ENCODE peak calls at places on chromosomes 5 and 9, in nine cellular contexts. W is OCI-M1; R is activated naive CD8-positive, alpha-beta T cell treated with anti-CD3 and anti-CD28 coated beads, Interleukin-2, amount 50 U/mL, for 16 hours; D is stimulated activated CD4-positive, alpha-beta T cell treated with anti-CD3 and anti-CD28 coated beads, Interleukin-1b, Interleukin-23, amount 100 ng/mL, for 1 hour; Z is ecto neural progenitor cell; N is Right ventricle myocardium superior; S is T1000; C is OCI-LY7; J is GM19239. P is an unnamed sample.

GRCh38 chr5:147858520-147858919 is 20.0 kb upstream of the SCGB3A2 start:
- DNase-seq in J (no peak), Z (no peak), R (no peak), W (no peak), D (no peak), C (no peak), N (no peak), S (no peak), P (no peak)

GRCh38 chr5:122300374-122300773 is 11.7 kb upstream of the SNCAIP start:
- DNase-seq in S (no peak), W (peak; percentile 26), D (no peak), R (no peak), J (no peak), Z (no peak), C (peak; percentile 9), N (no peak), P (no peak)

GRCh38 chr5:146753618-146754123 is 124.9 kb downstream of the PPP2R2B start:
- DNase-seq in J (no peak), W (no peak), C (no peak), Z (no peak), S (no peak), D (no peak), N (no peak), R (no peak), P (no peak)

GRCh38 chr9:134626576-134627416 is 14.8 kb upstream of the COL5A1 start:
- DNase-seq in D (no peak), W (no peak), R (no peak), Z (no peak), C (no peak), S (peak; percentile 35), N (no peak), J (no peak), P (peak; percentile 8)

GRCh38 chr5:169169786-169170185 is 131.2 kb downstream of the SLIT3 start:
- DNase-seq in S (no peak), W (no peak), Z (no peak), R (no peak), N (no peak), C (no peak), D (no peak), J (no peak), P (no peak)

GRCh38 chr5:180668835-180669596 is 19.6 kb upstream of the FLT4 start:
- DNase-seq in D (no peak), W (no peak), Z (peak; percentile 29), S (no peak), N (no peak), R (no peak), C (no peak), J (no peak), P (no peak)

GRCh38 chr9:27572566-27572917 is 739 bp downstream of the C9orf72 start:
- DNase-seq in C (peak; percentile 61), S (no peak), N (no peak), J (no peak), W (peak; percentile 69), Z (no peak), D (no peak), R (no peak), P (no peak)

GRCh38 chr9:92718086-92719001 is 46.3 kb downstream of the BICD2 start:
- DNase-seq in N (no peak), C (peak; percentile 57), R (no peak), W (no peak), S (no peak), J (no peak), D (no peak), Z (no peak), P (no peak)

GRCh38 chr5:78601622-78602314 is 46.8 kb downstream of the LHFPL2 start:
- DNase-seq in N (no peak), J (no peak), Z (no peak), R (no peak), C (no peak), D (no peak), S (no peak), W (no peak), P (no peak)

GRCh38 chr9:131677445-131678180 is 62.3 kb downstream of the RAPGEF1 start:
- DNase-seq in J (no peak), D (no peak), S (no peak), N (no peak), C (peak; percentile 92), R (no peak), W (no peak), Z (no peak), P (no peak)

GRCh38 chr5:35804201-35804653 is 52.5 kb upstream of the IL7R start:
- DNase-seq in W (no peak), C (peak; percentile 24), D (no peak), R (no peak), Z (no peak), N (no peak), J (no peak), S (no peak), P (no peak)

GRCh38 chr5:146724975-146725374 is 153.6 kb downstream of the PPP2R2B start:
- DNase-seq in C (no peak), Z (no peak), D (no peak), N (no peak), W (no peak), S (no peak), R (no peak), J (no peak), P (no peak)

GRCh38 chr9:22079873-22080341 is 70.8 kb upstream of the CDKN2B start:
- DNase-seq in Z (no peak), J (no peak), R (peak; percentile 35), S (no peak), D (peak; percentile 9), W (no peak), C (no peak), N (peak; percentile 51), P (peak; percentile 31)

GRCh38 chr9:81069923-81070322 is 619.4 kb downstream of the TLE1 start:
- DNase-seq in Z (no peak), C (no peak), J (no peak), N (no peak), S (no peak), D (no peak), W (no peak), R (no peak), P (no peak)

GRCh38 chr5:34686762-34687268 is 30.7 kb downstream of the RAI14 start:
- DNase-seq in J (no peak), C (no peak), D (no peak), N (peak; percentile 77), Z (no peak), S (no peak), W (peak; percentile 90), R (no peak), P (peak; percentile 89)

GRCh38 chr5:37111426-37112382 is 137.5 kb downstream of the CPLANE1 start:
- DNase-seq in D (no peak), J (peak; percentile 52), S (no peak), W (peak; percentile 92), R (no peak), C (no peak), N (no peak), Z (no peak), P (no peak)

GRCh38 chr5:77842247-77842646 is 66.1 kb upstream of the TBCA start:
- DNase-seq in W (no peak), Z (no peak), J (no peak), N (no peak), C (no peak), R (no peak), D (no peak), S (no peak), P (no peak)

GRCh38 chr5:71971862-71972261 is 135.4 kb upstream of the MAP1B start:
- DNase-seq in Z (no peak), C (no peak), R (no peak), S (no peak), N (no peak), J (no peak), W (no peak), D (no peak), P (no peak)

GRCh38 chr9:113247640-113248039 is 26.3 kb downstream of the SLC31A1 start:
- DNase-seq in Z (no peak), W (no peak), N (no peak), D (no peak), R (no peak), C (no peak), J (no peak), S (no peak), P (no peak)

GRCh38 chr5:61575103-61575502 is 243.0 kb downstream of the ZSWIM6 start:
- DNase-seq in W (peak; percentile 80), S (no peak), Z (no peak), N (no peak), J (no peak), C (no peak), D (no peak), R (no peak), P (no peak)

GRCh38 chr5:177366528-177367322 is 9.0 kb downstream of the RGS14 start:
- DNase-seq in Z (peak; percentile 94), S (no peak), C (no peak), N (peak; percentile 92), W (no peak), R (no peak), D (no peak), J (no peak), P (peak; percentile 93)

GRCh38 chr5:168219515-168220410 is 71.7 kb upstream of the WWC1 start:
- DNase-seq in Z (peak; percentile 66), J (peak; percentile 63), S (peak; percentile 34), W (peak; percentile 86), D (no peak), R (no peak), N (no peak), C (peak; percentile 65), P (no peak)

GRCh38 chr5:148615644-148616283 is 38.6 kb downstream of the HTR4 start:
- DNase-seq in Z (no peak), R (no peak), C (no peak), N (no peak), W (no peak), J (no peak), S (no peak), D (no peak), P (no peak)

GRCh38 chr5:36982146-36982545 is 105.6 kb downstream of the NIPBL start:
- DNase-seq in N (no peak), D (no peak), R (no peak), J (no peak), Z (no peak), C (no peak), W (no peak), S (no peak), P (no peak)

GRCh38 chr5:89199306-89199705 is 316.3 kb upstream of the MEF2C start:
- DNase-seq in N (no peak), Z (no peak), W (no peak), J (no peak), S (no peak), C (no peak), D (no peak), R (no peak), P (no peak)

GRCh38 chr5:83471405-83472212 is at the start of gene VCAN:
- DNase-seq in R (no peak), S (no peak), W (peak; percentile 23), J (no peak), Z (peak; percentile 80), N (peak; percentile 84), D (no peak), C (no peak), P (peak; percentile 85)

GRCh38 chr9:137028281-137029057 is 432 bp upstream of the ABCA2 start:
- DNase-seq in S (peak; percentile 15), N (peak; percentile 84), C (peak; percentile 68), D (peak; percentile 44), J (peak; percentile 82), W (peak; percentile 65), Z (peak; percentile 82), R (no peak), P (peak; percentile 64)

GRCh38 chr9:106643211-106643930 is 219.6 kb upstream of the ZNF462 start:
- DNase-seq in D (no peak), S (no peak), J (no peak), C (no peak), N (no peak), Z (no peak), R (no peak), W (no peak), P (no peak)

GRCh38 chr9:33130961-33131360 is 36.2 kb downstream of the B4GALT1 start:
- DNase-seq in W (no peak), D (no peak), R (no peak), C (no peak), N (no peak), J (no peak), S (no peak), Z (no peak), P (no peak)

GRCh38 chr9:83130541-83130940 is 67.6 kb upstream of the RASEF start:
- DNase-seq in C (no peak), N (no peak), D (no peak), R (no peak), Z (no peak), W (no peak), J (no peak), S (no peak), P (no peak)

GRCh38 chr9:78030553-78031270 is 899 bp downstream of the GNAQ start:
- DNase-seq in N (peak; percentile 72), R (peak; percentile 26), J (no peak), C (no peak), W (peak; percentile 81), D (peak; percentile 36), Z (peak; percentile 82), S (peak; percentile 44), P (peak; percentile 57)

P was measured in left cardiac atrium.